ENCODE peak calls at places on chromosomes 7 and 10, in eight cellular contexts. W is right atrium auricular region; S is PC-3; E is psoas muscle; K is esophagus squamous epithelium; J is heart left ventricle; H is CD8-positive, alpha-beta T cell; V is body of pancreas. Q is an unnamed sample. For H3K4me1 and H3K36me3, the result is how much of the 10 kb centered on the place peaks cover.

GRCh38 chr10:127889605-127890195 is 3.0 kb downstream of the CLRN3 start:
- DNase-seq in W (no peak), K (no peak), J (no peak), H (no peak), S (peak), E (no peak), V (no peak), Q (no peak)

GRCh38 chr7:90842430-90842788 is 246.3 kb downstream of the CDK14 start:
- DNase-seq in S (no peak), V (no peak), J (no peak), W (no peak), H (no peak), K (no peak), E (no peak), Q (no peak)

GRCh38 chr10:86300399-86300925 is 66.1 kb downstream of the GRID1 start:
- DNase-seq in K (no peak), J (no peak), W (no peak), E (no peak), S (no peak), H (no peak), V (no peak), Q (no peak)

GRCh38 chr7:52143219-52143618 is 826.6 kb upstream of the COBL start:
- DNase-seq in K (no peak), S (no peak), J (no peak), H (no peak), W (no peak), E (no peak), V (no peak), Q (no peak)

GRCh38 chr10:22321831-22322662 is 1.1 kb downstream of the BMI1 start:
- DNase-seq in S (no peak), H (peak), V (no peak), K (no peak), J (no peak), E (peak), W (no peak), Q (no peak)

GRCh38 chr7:15016726-15017125 is 114.2 kb upstream of the DGKB start:
- DNase-seq in K (no peak), V (no peak), H (no peak), S (peak), W (no peak), J (no peak), E (no peak), Q (peak)

GRCh38 chr10:18497955-18498354 is 153.4 kb downstream of the NSUN6 start:
- DNase-seq in S (no peak), J (no peak), E (no peak), W (no peak), H (no peak), K (no peak), V (no peak), Q (no peak)

GRCh38 chr7:138746073-138746472 is 44.9 kb upstream of the SVOPL start:
- DNase-seq in J (no peak), E (no peak), W (no peak), S (no peak), K (no peak), H (no peak), V (no peak), Q (no peak)

DNA sequence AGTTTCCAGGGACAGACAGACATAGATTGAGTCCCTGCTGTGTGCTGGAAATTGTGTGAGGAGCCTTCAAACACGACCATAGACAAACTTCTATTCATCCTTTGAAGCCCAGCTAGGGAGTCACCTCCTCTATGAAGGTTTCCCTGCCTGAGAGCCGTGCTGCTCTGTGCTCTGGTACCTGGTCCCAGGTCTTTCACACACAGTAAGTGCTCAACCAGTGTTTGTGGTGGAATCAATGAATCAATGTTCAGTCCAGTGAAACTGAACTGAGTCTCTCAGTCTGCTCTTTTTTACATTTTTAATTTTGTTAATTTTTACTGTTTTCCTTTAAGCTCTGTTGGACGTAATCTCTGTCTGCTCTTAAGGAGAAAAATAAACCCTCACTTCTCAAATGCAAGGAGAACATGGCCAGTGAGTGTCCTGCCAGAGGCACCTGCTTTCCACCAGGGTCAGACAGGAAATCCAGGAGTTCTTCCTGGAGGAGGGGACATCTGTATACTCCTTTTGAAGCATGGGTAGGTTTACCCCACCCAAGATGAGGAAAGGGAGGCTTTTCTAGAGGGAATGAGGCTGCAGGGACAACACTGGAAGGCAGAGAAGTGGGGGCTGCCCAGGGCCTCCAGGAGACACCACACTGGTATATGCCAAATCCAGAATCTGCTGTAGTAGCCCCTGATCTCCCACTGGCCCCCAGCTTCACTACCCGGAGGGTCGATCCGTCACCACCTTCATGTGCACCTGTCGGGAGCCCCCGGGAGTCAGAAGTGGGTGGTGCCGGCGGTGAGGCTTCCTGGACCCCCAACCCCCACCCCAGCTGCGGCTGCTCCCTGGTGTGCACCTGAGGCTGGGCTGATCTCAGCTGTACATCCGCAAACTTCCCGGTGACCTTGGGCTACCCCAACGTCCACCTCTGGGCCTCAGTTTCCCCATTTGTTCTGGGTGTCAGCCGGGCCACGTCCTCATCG is 56.2 kb downstream of the MICALL2 start:
- DNase-seq in H (no peak), W (no peak), E (no peak), S (no peak), V (no peak), K (no peak), J (no peak), Q (no peak)
- H3K4me3 ChIP-seq in H (no peak), W (no peak), E (no peak), S (no peak), V (no peak), K (no peak), J (no peak), Q (no peak)

GRCh38 chr10:11825796-11826414 is 2.7 kb downstream of the PROSER2 start:
- DNase-seq in J (no peak), W (no peak), S (peak), K (no peak), E (no peak), V (no peak), H (no peak), Q (peak)
- H3K4me1 ChIP-seq in J (under half), W (under half), S (under half), K (under half), E (under half), V (under half), H (under half), Q (under half)

DNA sequence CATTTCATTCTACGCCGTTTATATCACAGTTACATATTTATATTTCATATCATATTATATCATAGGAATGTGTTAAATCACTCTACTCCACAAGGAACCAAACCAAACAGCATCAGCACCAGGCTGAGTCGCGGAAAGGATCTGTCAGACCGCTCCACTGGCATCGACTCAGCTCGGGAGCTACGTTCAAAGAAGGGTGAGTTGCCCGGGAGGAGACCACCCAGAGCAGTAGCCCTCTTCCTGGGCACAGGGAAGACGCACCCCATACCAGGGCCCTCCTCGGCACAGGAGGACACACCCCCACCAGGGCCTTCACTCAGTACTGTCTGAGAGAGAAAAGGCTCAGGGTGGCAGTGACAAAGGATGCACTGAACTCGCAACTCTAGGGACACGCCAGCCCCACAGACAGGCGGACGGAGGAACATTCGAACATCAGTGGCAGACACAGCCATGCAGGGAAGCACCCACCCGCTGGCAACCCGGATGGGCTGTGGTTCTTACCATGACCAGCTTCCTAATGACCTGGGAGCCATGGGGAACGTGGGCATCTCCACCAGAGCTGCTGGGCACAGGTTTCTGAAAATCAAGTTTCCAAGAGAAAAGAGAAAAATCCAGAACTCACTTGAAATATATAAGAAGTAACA is 28.7 kb downstream of the PITRM1 start:
- DNase-seq in E (no peak), W (no peak), S (no peak), J (no peak), V (no peak), H (no peak), K (no peak), Q (no peak)
- H3K36me3 ChIP-seq in E (half or more), W (half or more), S (under half), J (half or more), V (half or more), H (half or more), K (half or more), Q (under half)

DNA sequence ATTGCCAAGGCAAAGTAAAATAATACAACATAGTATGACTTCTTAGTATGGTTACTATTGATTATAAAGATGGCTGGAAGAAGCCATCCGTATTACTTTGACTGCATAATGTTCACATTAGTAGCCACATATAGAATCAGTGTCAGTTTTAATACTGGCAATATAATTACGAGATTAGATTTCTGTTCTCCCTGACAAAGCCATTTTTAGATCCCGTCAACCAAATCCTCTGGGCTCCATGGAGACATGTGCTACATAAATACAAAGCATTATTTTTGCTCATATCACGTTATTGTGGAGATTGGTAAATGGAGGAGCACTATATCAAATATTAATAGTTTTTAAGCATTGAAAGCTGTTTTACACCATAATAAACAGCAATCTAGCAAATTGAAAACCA is 124.0 kb downstream of the MAGI2 start:
- DNase-seq in J (no peak), K (no peak), H (no peak), W (no peak), V (no peak), S (no peak), E (no peak), Q (no peak)
- H3K4me3 ChIP-seq in J (no peak), K (no peak), H (no peak), W (no peak), V (no peak), S (no peak), E (no peak), Q (no peak)

DNA sequence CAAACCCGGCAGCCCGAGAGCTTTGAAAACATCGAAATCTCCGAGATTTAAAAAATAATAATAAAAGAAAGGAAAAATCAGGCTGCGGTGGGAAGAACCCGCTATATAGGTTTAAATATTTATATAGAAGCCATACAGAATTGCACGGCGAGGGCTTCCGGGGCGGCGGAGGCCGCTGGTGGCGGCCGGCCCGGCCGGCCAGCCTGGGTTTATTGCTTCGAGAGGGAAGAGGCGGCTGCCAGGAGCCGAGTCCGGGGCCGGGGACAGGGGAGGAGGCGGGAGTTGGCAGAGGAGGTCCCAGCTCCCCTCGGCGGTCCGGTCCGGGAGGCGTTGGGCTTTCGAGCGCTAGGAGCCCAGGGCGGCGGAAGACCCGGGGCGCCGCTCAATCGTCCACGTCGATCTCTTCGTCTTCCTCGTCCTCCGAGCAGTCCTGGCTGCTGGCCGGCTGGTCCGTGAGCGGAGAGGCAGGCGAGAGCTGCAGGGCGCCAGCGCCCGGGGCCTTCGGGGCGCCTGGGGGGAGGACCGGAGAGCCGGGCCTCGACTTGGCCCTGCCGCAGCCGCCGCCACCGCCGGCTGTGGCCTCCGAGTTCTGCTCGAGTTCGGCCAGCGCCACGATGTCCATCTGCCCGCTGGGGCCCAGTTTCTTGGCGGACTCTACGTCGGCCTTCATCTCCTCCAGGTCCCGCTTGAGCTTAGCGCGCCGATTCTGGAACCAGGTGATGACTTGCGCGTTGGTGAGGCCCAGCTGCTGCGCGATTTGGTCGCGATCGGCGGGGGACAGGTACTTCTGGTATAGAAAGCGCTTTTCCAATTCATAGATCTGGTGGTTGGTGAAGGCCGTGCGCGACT is 2.2 kb downstream of the LBX1 start:
- DNase-seq in V (no peak), K (no peak), J (no peak), H (no peak), S (no peak), W (no peak), E (no peak), Q (no peak)
- H3K4me1 ChIP-seq in V (half or more), K (half or more), J (half or more), H (half or more), S (under half), W (half or more), E (under half), Q (under half)

GRCh38 chr7:20365486-20365885 is 34.8 kb downstream of the ITGB8 start:
- DNase-seq in H (no peak), S (peak), W (no peak), J (no peak), V (no peak), K (no peak), E (no peak), Q (no peak)
- H3K36me3 ChIP-seq in H (under half), S (under half), W (under half), J (under half), V (under half), K (under half), E (under half), Q (under half)

GRCh38 chr10:103676058-103676785 is 179.2 kb downstream of the SH3PXD2A start:
- DNase-seq in W (peak), E (peak), V (peak), H (no peak), S (no peak), K (no peak), J (no peak), Q (peak)
- H3K4me3 ChIP-seq in W (no peak), E (no peak), V (no peak), H (no peak), S (no peak), K (no peak), J (no peak), Q (no peak)

Q was measured in uterus.